ENCODE peak calls at places on chromosomes 2 and 18, in seven cellular contexts. H, X, Y, U, E, I and D are unnamed samples.

GRCh38 chr18:32803571-32803970 is 30.7 kb upstream of the KLHL14 start:
- DNase-seq in H (no peak), X (no peak), Y (no peak), U (peak; percentile 99), E (no peak), I (peak; percentile 21), D (no peak)

GRCh38 chr2:38421274-38422056 is 44.4 kb upstream of the ATL2 start:
- DNase-seq in H (no peak), X (no peak), Y (no peak), U (no peak), E (no peak), I (no peak), D (no peak)

GRCh38 chr2:166545473-166545872 is 51.4 kb upstream of the SCN7A start:
- DNase-seq in H (no peak), X (no peak), Y (no peak), U (no peak), E (no peak), I (no peak), D (no peak)

GRCh38 chr2:3628800-3629199 is 29.2 kb upstream of the ALLC start:
- DNase-seq in H (peak; percentile 78), X (no peak), Y (no peak), U (peak; percentile 54), E (peak; percentile 26), I (no peak), D (no peak)

GRCh38 chr2:11585071-11585470 is 51.2 kb downstream of the GREB1 start:
- DNase-seq in H (no peak), X (no peak), Y (no peak), U (no peak), E (no peak), I (no peak), D (no peak)

GRCh38 chr2:70440621-70441020 is 113.0 kb downstream of the TGFA start:
- DNase-seq in H (peak; percentile 8), X (no peak), Y (no peak), U (no peak), E (no peak), I (no peak), D (no peak)

GRCh38 chr18:9721893-9722515 is 13.9 kb downstream of the RAB31 start:
- DNase-seq in H (no peak), X (no peak), Y (no peak), U (no peak), E (no peak), I (no peak), D (no peak)

GRCh38 chr2:238797537-238797936 is 50.3 kb upstream of the TWIST2 start:
- DNase-seq in H (peak; percentile 1), X (no peak), Y (no peak), U (no peak), E (no peak), I (no peak), D (no peak)

GRCh38 chr18:58762781-58763171 is 91.5 kb downstream of the MALT1 start:
- DNase-seq in H (no peak), X (no peak), Y (no peak), U (no peak), E (no peak), I (no peak), D (no peak)

GRCh38 chr2:159968282-159968900 is 94.0 kb downstream of the PLA2R1 start:
- DNase-seq in H (no peak), X (peak; percentile 39), Y (peak; percentile 10), U (peak; percentile 31), E (peak; percentile 35), I (no peak), D (peak; percentile 32)

GRCh38 chr2:53455094-53455493 is 312.5 kb upstream of the CHAC2 start:
- DNase-seq in H (no peak), X (no peak), Y (no peak), U (no peak), E (no peak), I (no peak), D (no peak)

GRCh38 chr2:232466221-232466620 is 10.3 kb downstream of the ALPI start:
- DNase-seq in H (no peak), X (no peak), Y (no peak), U (no peak), E (no peak), I (no peak), D (no peak)

GRCh38 chr2:124877065-124877671 is 852.1 kb downstream of the CNTNAP5 start:
- DNase-seq in H (no peak), X (no peak), Y (no peak), U (no peak), E (no peak), I (no peak), D (no peak)

GRCh38 chr2:220188031-220188430 is 560.6 kb downstream of the SLC4A3 start:
- DNase-seq in H (no peak), X (no peak), Y (no peak), U (no peak), E (no peak), I (no peak), D (no peak)

GRCh38 chr2:167253025-167253424 is 364.7 kb downstream of the XIRP2 start:
- DNase-seq in H (no peak), X (no peak), Y (no peak), U (peak; percentile 10), E (no peak), I (no peak), D (no peak)

GRCh38 chr2:172991036-172991435 is 84.6 kb upstream of the MAP3K20 start:
- DNase-seq in H (no peak), X (no peak), Y (no peak), U (no peak), E (no peak), I (no peak), D (no peak)

GRCh38 chr2:8633735-8634313 is 48.0 kb upstream of the ID2 start:
- DNase-seq in H (no peak), X (no peak), Y (no peak), U (peak; percentile 98), E (peak; percentile 82), I (no peak), D (no peak)

GRCh38 chr2:179574061-179574519 is 287.3 kb downstream of the ZNF385B start:
- DNase-seq in H (no peak), X (no peak), Y (no peak), U (peak; percentile 88), E (no peak), I (no peak), D (no peak)

GRCh38 chr2:18490901-18491300 is 69.6 kb downstream of the RDH14 start:
- DNase-seq in H (no peak), X (no peak), Y (no peak), U (no peak), E (no peak), I (no peak), D (no peak)

DNA sequence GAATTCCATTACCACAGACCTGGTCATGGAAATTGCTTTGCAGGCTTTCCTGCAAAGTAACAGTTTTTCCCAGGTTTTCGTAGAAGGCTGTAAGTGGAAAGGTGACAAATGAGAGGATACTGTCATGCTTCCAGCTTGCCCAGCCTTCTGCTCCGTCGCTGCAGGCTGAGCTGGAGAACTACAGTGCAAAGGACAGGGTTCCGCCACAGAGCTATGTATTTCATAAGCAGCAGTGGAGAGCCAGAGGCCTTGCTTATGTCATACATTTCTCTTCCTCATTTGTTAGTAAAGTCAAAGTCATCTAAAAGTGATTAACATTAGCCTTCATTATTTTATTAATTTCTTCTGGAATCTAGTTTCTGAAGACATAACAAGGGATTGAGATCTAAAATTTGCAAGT is 72.9 kb upstream of the RBM44 start:
- DNase-seq in H (no peak), X (no peak), Y (no peak), U (peak; percentile 69), E (no peak), I (no peak), D (no peak)
- TF ChIP-seq JUND in H (no peak), X (no peak), Y (no peak), U (no peak), E (no peak), I (no peak), D (no peak)

GRCh38 chr2:164090533-164090932 is 354.7 kb upstream of the FIGN start:
- DNase-seq in H (no peak), X (no peak), Y (no peak), U (no peak), E (no peak), I (no peak), D (no peak)

DNA sequence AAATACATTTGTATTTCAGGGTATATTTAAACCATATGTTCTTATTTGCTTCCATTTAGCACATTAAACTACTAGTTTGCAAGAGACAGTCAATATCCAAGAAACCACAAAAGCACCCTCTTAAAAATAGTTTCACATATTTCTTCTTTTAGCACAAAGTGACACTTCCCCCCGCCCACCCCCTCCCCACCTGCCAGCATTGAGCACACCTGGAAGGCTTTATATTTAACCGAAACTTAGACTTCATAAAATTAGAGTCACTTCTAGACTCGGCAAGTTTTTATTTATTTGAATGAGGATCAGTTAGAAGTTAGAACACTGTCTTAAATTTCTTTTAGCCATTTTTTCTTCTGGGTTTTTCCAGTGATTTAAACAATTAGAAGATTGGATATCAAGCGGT is 355.9 kb upstream of the FIGN start:
- DNase-seq in H (no peak), X (no peak), Y (no peak), U (no peak), E (no peak), I (no peak), D (no peak)
- TF ChIP-seq JUND in H (no peak), X (no peak), Y (no peak), U (no peak), E (no peak), I (no peak), D (no peak)

DNA sequence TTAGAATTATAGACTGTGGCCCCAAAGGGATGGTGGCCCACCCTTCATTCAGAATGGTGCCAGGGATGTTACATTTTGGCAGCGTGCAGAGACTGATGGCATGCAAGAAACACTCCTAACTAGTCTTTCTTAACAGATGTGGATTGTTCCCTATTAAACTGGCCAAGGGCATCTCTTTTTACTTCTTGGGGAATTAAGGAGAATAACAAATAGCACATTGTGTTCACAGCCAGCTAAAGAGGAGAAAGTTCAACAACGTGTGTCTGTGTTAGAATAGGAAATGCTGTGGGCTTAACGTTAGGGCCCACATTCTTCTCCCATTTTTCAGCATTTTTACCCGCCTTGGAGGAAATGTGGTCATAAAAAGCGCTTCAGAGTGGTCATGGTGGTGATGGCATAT is 404.8 kb downstream of the CDH2 start:
- DNase-seq in H (no peak), X (no peak), Y (no peak), U (no peak), E (no peak), I (no peak), D (no peak)
- TF ChIP-seq JUND in H (no peak), X (no peak), Y (no peak), U (no peak), E (no peak), I (no peak), D (no peak)

GRCh38 chr2:177400337-177400923 is 7.9 kb downstream of the AGPS start:
- DNase-seq in H (no peak), X (no peak), Y (no peak), U (no peak), E (no peak), I (no peak), D (no peak)
- TF ChIP-seq JUND in H (no peak), X (no peak), Y (no peak), U (no peak), E (no peak), I (no peak), D (no peak)

DNA sequence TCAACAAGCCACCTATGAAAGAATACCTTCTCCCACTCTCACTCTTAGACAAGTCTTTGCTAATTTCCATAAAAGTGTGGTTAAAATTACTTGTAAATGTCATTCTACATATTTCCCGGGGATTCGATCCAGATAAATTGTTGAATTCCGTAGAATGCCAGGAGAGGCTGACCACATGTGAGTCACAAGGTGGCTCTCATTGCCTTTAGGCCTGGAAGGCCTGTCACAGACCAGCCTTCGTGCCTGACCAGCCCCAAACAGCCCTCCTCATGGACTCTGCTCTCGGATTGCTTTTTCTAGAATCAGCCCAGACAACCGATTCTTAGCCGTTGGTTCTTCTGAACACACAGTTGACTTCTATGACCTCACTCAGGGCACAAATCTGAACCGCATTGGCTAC is 86.0 kb downstream of the RTN4 start:
- DNase-seq in H (no peak), X (no peak), Y (no peak), U (no peak), E (no peak), I (no peak), D (no peak)
- TF ChIP-seq JUND in H (no peak), X (peak; percentile 6), Y (no peak), U (no peak), E (no peak), I (no peak), D (no peak)